ENCODE peak calls at places on chromosomes 6 and 20, in four cellular contexts. A is adrenal gland, G is K562, O is spleen. K is an unnamed sample.

GRCh38 chr20:14114049-14114448 is 118.7 kb downstream of the MACROD2 start:
- DNase-seq in O (no peak), G (no peak), A (no peak), K (no peak)

GRCh38 chr6:46990031-46990644 is 52.0 kb downstream of the ADGRF1 start:
- DNase-seq in O (no peak), A (no peak), G (no peak), K (no peak)

GRCh38 chr6:50992704-50993625 is 174.3 kb downstream of the TFAP2B start:
- DNase-seq in O (no peak), A (no peak), G (no peak), K (no peak)

GRCh38 chr6:11111769-11112437 is 378 bp upstream of the ERVFRD-1 start:
- DNase-seq in A (peak; percentile 50), O (no peak), G (peak; percentile 41), K (no peak)

GRCh38 chr20:15658295-15658694 is 915.0 kb downstream of the KIF16B start:
- DNase-seq in A (no peak), G (no peak), O (no peak), K (no peak)

GRCh38 chr6:31829633-31830492 is 2.3 kb downstream of the HSPA1B start:
- DNase-seq in O (peak; percentile 78), A (no peak), G (no peak), K (peak; percentile 65)

GRCh38 chr6:33249732-33250625 is 21.7 kb downstream of the VPS52 start:
- DNase-seq in G (no peak), A (peak; percentile 54), O (peak; percentile 78), K (no peak)

GRCh38 chr20:60630609-60631008 is 621.5 kb upstream of the CDH4 start:
- DNase-seq in O (no peak), G (no peak), A (no peak), K (no peak)

GRCh38 chr6:6746334-6746969 is 157.9 kb downstream of the LY86 start:
- DNase-seq in G (no peak), A (peak; percentile 71), O (no peak), K (no peak)

GRCh38 chr6:145036848-145037567 is 698.3 kb downstream of the EPM2A start:
- DNase-seq in A (peak; percentile 5), G (no peak), O (no peak), K (no peak)

GRCh38 chr6:111804627-111805235 is 68.5 kb downstream of the FYN start:
- DNase-seq in G (peak; percentile 69), A (no peak), O (no peak), K (no peak)
- TF ChIP-seq CTCF in G (no peak), A (no peak), O (no peak), K (no peak)

DNA sequence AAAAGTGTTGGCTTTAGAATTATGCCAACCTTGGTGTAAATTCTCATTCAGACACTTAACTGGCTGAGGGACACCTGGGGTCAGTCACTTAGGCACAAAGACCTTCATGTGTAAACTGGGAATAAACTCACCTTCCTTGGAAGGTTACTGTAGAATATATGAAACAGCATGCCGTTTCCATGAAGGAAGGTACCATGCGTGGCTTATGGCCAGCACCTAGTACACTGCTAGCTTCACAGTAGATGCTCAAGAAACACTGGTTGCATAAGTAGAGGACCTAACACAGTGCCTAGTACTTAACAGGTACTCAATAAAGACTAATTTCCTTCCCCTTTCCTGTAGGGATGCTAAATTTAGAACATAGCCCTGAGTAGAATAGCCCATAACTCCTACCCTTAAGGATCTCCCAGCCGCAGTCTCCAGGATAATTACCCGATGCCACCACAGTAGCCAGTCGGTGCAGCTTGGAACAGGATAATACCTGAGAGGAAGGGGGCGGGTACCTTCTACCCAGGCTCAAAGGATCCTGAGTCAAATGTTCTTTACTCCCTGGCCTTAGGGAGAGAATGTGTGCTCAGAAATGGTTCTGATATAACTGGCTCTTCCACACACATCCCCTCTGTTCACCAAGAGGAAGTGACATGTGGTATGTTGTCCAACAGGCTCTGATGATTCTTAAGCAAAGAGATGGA is 3.6 kb downstream of the BCL2L1 start:
- DNase-seq in G (no peak), O (no peak), A (no peak), K (no peak)
- TF ChIP-seq POLR2A in G (no peak), O (no peak), A (no peak), K (peak; percentile 43)

DNA sequence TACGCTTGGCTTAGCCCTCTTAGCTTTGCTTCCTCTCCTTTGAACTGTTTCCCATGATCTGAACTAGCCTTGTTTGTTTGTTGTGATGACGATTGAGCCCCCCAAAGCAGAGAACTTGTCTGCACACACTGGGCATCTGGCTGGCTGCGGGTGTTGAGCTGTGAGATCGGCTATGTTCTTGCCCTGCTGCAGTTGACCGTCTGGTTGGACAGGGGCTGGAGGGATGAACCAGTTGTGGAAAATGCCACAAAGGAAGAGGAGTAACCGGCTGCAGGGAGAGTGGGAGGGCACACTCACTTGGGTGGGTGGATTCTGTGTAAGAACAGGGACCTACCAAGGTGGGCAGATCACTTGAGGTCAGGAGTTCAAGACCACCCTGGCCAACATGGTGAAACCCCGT is 12.4 kb upstream of the RSPO4 start:
- DNase-seq in G (no peak), O (no peak), A (no peak), K (peak; percentile 8)
- TF ChIP-seq CTCF in G (no peak), O (no peak), A (no peak), K (no peak)

DNA sequence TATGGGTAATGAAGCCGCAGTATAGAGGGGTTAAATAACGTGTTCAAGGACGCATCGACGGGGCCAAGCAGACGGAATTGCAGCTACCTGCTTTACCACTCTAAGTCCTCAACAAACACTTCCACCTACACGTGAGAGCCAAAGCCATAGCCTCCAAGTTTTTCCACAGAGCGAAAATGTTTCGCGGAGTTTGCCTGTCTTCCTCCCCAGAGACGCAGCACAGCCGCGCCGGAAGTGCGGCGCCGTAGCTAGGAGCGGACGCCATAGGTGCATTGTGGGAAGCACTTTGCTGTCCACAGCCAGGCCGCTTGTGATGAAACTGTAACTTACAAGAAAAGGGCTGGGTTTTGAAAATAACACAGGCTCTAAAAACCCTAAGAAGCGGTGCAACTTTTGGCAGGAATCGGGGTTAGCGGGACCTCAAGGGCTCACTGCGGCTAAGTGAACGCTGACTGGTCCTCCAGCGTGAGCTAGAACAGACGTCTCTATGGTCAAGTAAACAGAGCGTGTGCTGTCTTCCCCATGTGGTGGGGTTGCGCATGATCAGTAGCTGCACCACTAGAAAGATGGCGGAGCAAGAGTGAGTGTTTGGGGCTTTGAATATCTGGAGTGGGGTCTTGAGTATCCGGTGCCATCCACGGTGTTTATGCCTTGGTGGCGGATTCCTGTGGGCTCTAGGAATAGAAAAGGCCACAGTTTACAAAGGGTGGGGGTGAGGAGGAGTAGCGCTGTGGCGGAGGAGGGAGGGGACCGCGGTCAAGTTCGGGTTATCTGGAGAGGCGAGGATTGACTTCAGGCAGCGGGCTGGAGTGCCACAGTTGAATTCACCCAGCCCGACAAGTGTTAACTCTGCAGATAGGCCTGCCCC is at the start of gene RPL7L1:
- DNase-seq in A (peak; percentile 88), G (peak; percentile 87), O (peak; percentile 96), K (peak; percentile 94)
- TF ChIP-seq POLR2A in A (peak; percentile 83), G (peak; percentile 99), O (no peak), K (peak; percentile 54)

K was measured in upper lobe of left lung.